ENCODE peak calls at places on chromosomes 2 and 18, in eight cellular contexts. U is PC-9, Z is GM23338, J is HCT116, I is hepatocyte, S is PC-3, A is SK-N-SH, H is OCI-LY7. T is an unnamed sample.

GRCh38 chr18:62329676-62330454 is 4.8 kb downstream of the TNFRSF11A start:
- DNase-seq in U (peak; percentile 40), Z (peak; percentile 21), J (no peak), I (peak; percentile 78), S (peak; percentile 95), A (no peak), H (no peak), T (peak; percentile 79)

GRCh38 chr2:52128081-52128480 is 1096.1 kb upstream of the NRXN1 start:
- DNase-seq in U (no peak), Z (no peak), J (no peak), I (no peak), S (no peak), A (no peak), H (no peak), T (no peak)

GRCh38 chr2:105917216-105917615 is 172.5 kb downstream of the NCK2 start:
- DNase-seq in U (no peak), Z (no peak), J (no peak), I (no peak), S (no peak), A (no peak), H (no peak), T (no peak)

GRCh38 chr2:203782262-203782976 is 76.0 kb downstream of the CD28 start:
- DNase-seq in U (peak; percentile 57), Z (peak; percentile 83), J (peak; percentile 61), I (peak; percentile 68), S (peak; percentile 88), A (peak; percentile 71), H (peak; percentile 73), T (peak; percentile 73)

GRCh38 chr2:96087130-96087529 is 29.2 kb downstream of the ADRA2B start:
- DNase-seq in U (no peak), Z (no peak), J (no peak), I (no peak), S (no peak), A (no peak), H (no peak), T (no peak)

GRCh38 chr2:97945791-97946190 is 50.0 kb downstream of the TMEM131 start:
- DNase-seq in U (no peak), Z (no peak), J (no peak), I (no peak), S (no peak), A (no peak), H (no peak), T (no peak)

GRCh38 chr2:219569041-219569440 is 2.3 kb downstream of the OBSL1 start:
- DNase-seq in U (peak; percentile 79), Z (no peak), J (no peak), I (no peak), S (no peak), A (no peak), H (no peak), T (no peak)

GRCh38 chr2:188303363-188304031 is 11.8 kb downstream of the GULP1 start:
- DNase-seq in U (no peak), Z (peak; percentile 92), J (no peak), I (peak; percentile 12), S (peak; percentile 68), A (no peak), H (no peak), T (no peak)

GRCh38 chr2:136985044-136985443 is 219.7 kb downstream of the THSD7B start:
- DNase-seq in U (no peak), Z (no peak), J (no peak), I (peak; percentile 11), S (no peak), A (no peak), H (no peak), T (no peak)

GRCh38 chr2:151029406-151030157 is 232.1 kb downstream of the RBM43 start:
- DNase-seq in U (no peak), Z (no peak), J (no peak), I (no peak), S (no peak), A (no peak), H (no peak), T (peak; percentile 33)
- H3K9me2 ChIP-seq in U (no peaks in the 10 kb centered on the region), Z (peaks cover 11% of the 10 kb centered on the region), J (no peaks in the 10 kb centered on the region), I (no peaks in the 10 kb centered on the region), S (no peaks in the 10 kb centered on the region), A (no peaks in the 10 kb centered on the region), H (no peaks in the 10 kb centered on the region), T (no peaks in the 10 kb centered on the region)

DNA sequence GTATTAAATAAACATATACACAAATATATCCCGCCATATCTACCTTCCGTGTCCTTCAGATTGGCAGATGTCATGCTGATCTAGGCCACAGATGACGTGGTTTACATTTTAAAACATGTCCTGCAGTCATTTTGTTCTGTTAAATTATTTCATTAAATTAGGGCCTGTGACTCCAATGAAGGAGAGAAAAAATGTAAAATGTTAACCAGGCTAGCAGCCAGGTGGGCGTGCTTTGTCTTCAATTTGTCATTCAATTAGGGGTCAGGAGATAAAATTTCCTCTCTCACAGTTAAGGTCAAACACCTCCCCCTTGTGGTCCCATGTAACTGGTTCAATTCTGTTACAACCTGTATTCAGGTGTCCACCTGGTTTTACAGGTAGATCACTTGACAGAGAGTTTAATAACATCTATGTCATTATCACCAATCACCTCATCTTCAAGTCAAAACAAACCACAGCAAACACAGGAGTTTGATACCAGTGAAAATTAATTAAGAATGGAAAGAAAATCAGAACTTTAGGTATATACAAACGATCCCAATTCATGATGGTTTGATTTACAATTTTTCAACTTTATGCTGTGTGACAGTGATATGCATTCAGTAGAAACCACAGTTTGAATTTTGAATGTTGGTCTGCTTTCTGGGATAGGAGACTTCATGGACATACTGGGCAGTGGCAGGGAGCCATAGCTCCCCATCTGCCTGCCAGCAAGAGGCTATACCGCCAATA is 339.4 kb downstream of the CMPK2 start:
- DNase-seq in U (no peak), Z (peak; percentile 90), J (peak; percentile 13), I (peak; percentile 65), S (peak; percentile 37), A (peak; percentile 57), H (peak; percentile 78), T (peak; percentile 19)
- TF ChIP-seq CTCF in U (peak; percentile 67), Z (peak; percentile 72), J (peak; percentile 28), I (peak; percentile 58), S (peak; percentile 60), A (peak; percentile 42), H (peak; percentile 96), T (peak; percentile 39)

DNA sequence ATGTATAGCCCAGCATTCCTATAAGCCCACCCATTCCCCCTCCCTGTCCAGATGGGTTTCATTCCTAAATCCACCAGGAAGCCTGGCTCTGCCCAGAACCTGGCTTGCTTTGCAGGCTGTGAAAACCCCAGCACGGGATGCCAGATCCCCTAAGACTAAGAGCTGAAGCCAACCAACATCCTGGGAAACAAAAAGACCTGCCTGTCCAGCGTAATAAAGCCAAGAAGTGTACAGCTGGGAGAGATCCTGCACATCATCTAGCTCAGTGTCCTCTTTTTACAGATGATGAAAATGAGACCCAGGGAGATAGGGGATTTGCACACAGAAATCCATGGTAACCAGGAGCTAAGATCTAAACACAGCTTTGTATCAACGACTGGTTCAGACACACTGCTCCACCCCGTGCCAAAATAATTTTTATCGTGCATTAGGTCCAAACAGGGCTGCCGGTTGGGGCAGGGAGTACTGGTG is 3.0 kb downstream of the RND3 start:
- DNase-seq in U (no peak), Z (no peak), J (no peak), I (no peak), S (peak; percentile 42), A (peak; percentile 30), H (no peak), T (no peak)
- H3K27ac ChIP-seq in U (peak overlapping the region; percentile 92), Z (no peak overlapping the region), J (peak overlapping the region; percentile 77), I (peak overlapping the region; percentile 99), S (peak overlapping the region; percentile 98), A (peak overlapping the region; percentile 92), H (no peak overlapping the region), T (no peak overlapping the region)

GRCh38 chr2:27281442-27281841 is 787 bp upstream of the TRIM54 start:
- DNase-seq in U (no peak), Z (no peak), J (no peak), I (no peak), S (no peak), A (no peak), H (no peak), T (no peak)
- H3K9me2 ChIP-seq in U (no peaks in the 10 kb centered on the region), Z (peaks cover 4% of the 10 kb centered on the region), J (no peaks in the 10 kb centered on the region), I (no peaks in the 10 kb centered on the region), S (no peaks in the 10 kb centered on the region), A (no peaks in the 10 kb centered on the region), H (no peaks in the 10 kb centered on the region), T (no peaks in the 10 kb centered on the region)

DNA sequence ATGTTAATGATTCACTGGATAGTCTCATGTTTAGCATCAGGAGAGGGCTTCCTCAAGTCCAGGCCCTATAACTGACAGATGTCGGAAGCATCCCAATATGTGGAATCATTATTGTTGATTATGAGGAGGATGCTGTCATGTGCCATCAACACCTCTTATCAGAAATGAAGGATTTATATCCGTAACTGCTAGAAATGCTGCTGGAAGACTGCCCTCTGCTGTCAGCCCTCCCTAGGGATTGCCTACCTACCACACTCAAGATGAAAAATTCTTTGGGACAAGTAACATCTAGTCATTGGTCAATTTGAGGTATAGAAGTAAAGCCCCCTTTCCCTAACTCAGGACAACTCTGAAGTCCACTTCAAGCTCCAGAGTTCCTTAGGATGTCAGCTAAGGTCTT is 1166.5 kb upstream of the NXPH2 start:
- DNase-seq in U (no peak), Z (peak; percentile 47), J (peak; percentile 18), I (no peak), S (peak; percentile 18), A (peak; percentile 1), H (no peak), T (no peak)
- TF ChIP-seq CTCF in U (peak; percentile 30), Z (peak; percentile 70), J (peak; percentile 40), I (peak; percentile 21), S (peak; percentile 74), A (no peak), H (no peak), T (no peak)

GRCh38 chr2:109435866-109436634 is 177.7 kb downstream of the SEPTIN10 start:
- DNase-seq in U (no peak), Z (no peak), J (no peak), I (no peak), S (no peak), A (no peak), H (no peak), T (no peak)

GRCh38 chr2:109437325-109438090 is 176.3 kb downstream of the SEPTIN10 start:
- DNase-seq in U (no peak), Z (no peak), J (no peak), I (no peak), S (no peak), A (no peak), H (no peak), T (no peak)

GRCh38 chr2:109438146-109438545 is 175.6 kb downstream of the SEPTIN10 start:
- DNase-seq in U (no peak), Z (no peak), J (no peak), I (no peak), S (no peak), A (no peak), H (no peak), T (no peak)

GRCh38 chr2:109435066-109435690 is 178.6 kb downstream of the SEPTIN10 start:
- DNase-seq in U (no peak), Z (no peak), J (no peak), I (no peak), S (no peak), A (no peak), H (no peak), T (no peak)

GRCh38 chr2:109436635-109437225 is 177.0 kb downstream of the SEPTIN10 start:
- DNase-seq in U (no peak), Z (no peak), J (no peak), I (no peak), S (no peak), A (no peak), H (no peak), T (no peak)
- H3K27ac ChIP-seq in U (no peak overlapping the region), Z (no peak overlapping the region), J (no peak overlapping the region), I (no peak overlapping the region), S (no peak overlapping the region), A (no peak overlapping the region), H (no peak overlapping the region), T (no peak overlapping the region)

T was measured in MM.1S.